ENCODE peak calls at places on chromosome 12, in nine cellular contexts. One of them, this sample, is unnamed.

GRCh38 chr12:94979941-94980340 is 23.6 kb downstream of the NDUFA12 start:
- DNase-seq in foreskin fibroblast: no peak
- DNase-seq in GM12865: no peak
- DNase-seq in cardiac muscle cell: no peak
- DNase-seq in mucosa of descending colon: no peak
- DNase-seq in neural progenitor cell: no peak
- DNase-seq in RWPE1: no peak
- DNase-seq in epithelial cell of esophagus: no peak
- DNase-seq in nephron progenitor cell: no peak
- DNase-seq in this sample: no peak

GRCh38 chr12:132052191-132052932 is 91.8 kb downstream of the DDX51 start:
- DNase-seq in foreskin fibroblast: no peak
- DNase-seq in GM12865: no peak
- DNase-seq in cardiac muscle cell: no peak
- DNase-seq in mucosa of descending colon: no peak
- DNase-seq in neural progenitor cell: no peak
- DNase-seq in RWPE1: no peak
- DNase-seq in epithelial cell of esophagus: no peak
- DNase-seq in nephron progenitor cell: no peak
- DNase-seq in this sample: no peak

GRCh38 chr12:69287556-69287955 is 48.2 kb downstream of the CPSF6 start:
- DNase-seq in foreskin fibroblast: no peak
- DNase-seq in GM12865: no peak
- DNase-seq in cardiac muscle cell: no peak
- DNase-seq in mucosa of descending colon: no peak
- DNase-seq in neural progenitor cell: no peak
- DNase-seq in RWPE1: no peak
- DNase-seq in epithelial cell of esophagus: no peak
- DNase-seq in nephron progenitor cell: no peak
- DNase-seq in this sample: no peak

GRCh38 chr12:21940549-21940948 is 677 bp downstream of the ABCC9 start:
- DNase-seq in foreskin fibroblast: no peak
- DNase-seq in GM12865: no peak
- DNase-seq in cardiac muscle cell: peak
- DNase-seq in mucosa of descending colon: no peak
- DNase-seq in neural progenitor cell: no peak
- DNase-seq in RWPE1: no peak
- DNase-seq in epithelial cell of esophagus: no peak
- DNase-seq in nephron progenitor cell: no peak
- DNase-seq in this sample: no peak

GRCh38 chr12:76685246-76685678 is 78.7 kb upstream of the ZDHHC17 start:
- DNase-seq in foreskin fibroblast: no peak
- DNase-seq in GM12865: no peak
- DNase-seq in cardiac muscle cell: peak
- DNase-seq in mucosa of descending colon: peak
- DNase-seq in neural progenitor cell: peak
- DNase-seq in RWPE1: no peak
- DNase-seq in epithelial cell of esophagus: no peak
- DNase-seq in nephron progenitor cell: peak
- DNase-seq in this sample: no peak

GRCh38 chr12:127257366-127257935 is 1009.5 kb upstream of the TMEM132C start:
- DNase-seq in foreskin fibroblast: peak
- DNase-seq in GM12865: no peak
- DNase-seq in cardiac muscle cell: no peak
- DNase-seq in mucosa of descending colon: no peak
- DNase-seq in neural progenitor cell: no peak
- DNase-seq in RWPE1: no peak
- DNase-seq in epithelial cell of esophagus: peak
- DNase-seq in nephron progenitor cell: no peak
- DNase-seq in this sample: no peak

GRCh38 chr12:22100952-22101748 is 55.1 kb downstream of the CMAS start:
- DNase-seq in foreskin fibroblast: peak
- DNase-seq in GM12865: peak
- DNase-seq in cardiac muscle cell: peak
- DNase-seq in mucosa of descending colon: peak
- DNase-seq in neural progenitor cell: peak
- DNase-seq in RWPE1: no peak
- DNase-seq in epithelial cell of esophagus: peak
- DNase-seq in nephron progenitor cell: peak
- DNase-seq in this sample: peak

GRCh38 chr12:16300222-16300621 is 22.7 kb upstream of the SLC15A5 start:
- DNase-seq in foreskin fibroblast: no peak
- DNase-seq in GM12865: no peak
- DNase-seq in cardiac muscle cell: no peak
- DNase-seq in mucosa of descending colon: no peak
- DNase-seq in neural progenitor cell: no peak
- DNase-seq in RWPE1: no peak
- DNase-seq in epithelial cell of esophagus: peak
- DNase-seq in nephron progenitor cell: no peak
- DNase-seq in this sample: no peak

GRCh38 chr12:113071427-113072112 is 15.0 kb downstream of the DTX1 start:
- DNase-seq in foreskin fibroblast: no peak
- DNase-seq in GM12865: no peak
- DNase-seq in cardiac muscle cell: no peak
- DNase-seq in mucosa of descending colon: no peak
- DNase-seq in neural progenitor cell: peak
- DNase-seq in RWPE1: no peak
- DNase-seq in epithelial cell of esophagus: no peak
- DNase-seq in nephron progenitor cell: no peak
- DNase-seq in this sample: no peak

GRCh38 chr12:111418594-111418880 is 12.8 kb downstream of the SH2B3 start:
- DNase-seq in foreskin fibroblast: no peak
- DNase-seq in GM12865: no peak
- DNase-seq in cardiac muscle cell: no peak
- DNase-seq in mucosa of descending colon: no peak
- DNase-seq in neural progenitor cell: no peak
- DNase-seq in RWPE1: no peak
- DNase-seq in epithelial cell of esophagus: no peak
- DNase-seq in nephron progenitor cell: no peak
- DNase-seq in this sample: no peak
- TF ChIP-seq CTCF in foreskin fibroblast: no peak
- TF ChIP-seq CTCF in GM12865: no peak
- TF ChIP-seq CTCF in cardiac muscle cell: no peak
- TF ChIP-seq CTCF in mucosa of descending colon: no peak
- TF ChIP-seq CTCF in neural progenitor cell: no peak
- TF ChIP-seq CTCF in RWPE1: no peak
- TF ChIP-seq CTCF in epithelial cell of esophagus: no peak
- TF ChIP-seq CTCF in nephron progenitor cell: no peak
- TF ChIP-seq CTCF in this sample: no peak

DNA sequence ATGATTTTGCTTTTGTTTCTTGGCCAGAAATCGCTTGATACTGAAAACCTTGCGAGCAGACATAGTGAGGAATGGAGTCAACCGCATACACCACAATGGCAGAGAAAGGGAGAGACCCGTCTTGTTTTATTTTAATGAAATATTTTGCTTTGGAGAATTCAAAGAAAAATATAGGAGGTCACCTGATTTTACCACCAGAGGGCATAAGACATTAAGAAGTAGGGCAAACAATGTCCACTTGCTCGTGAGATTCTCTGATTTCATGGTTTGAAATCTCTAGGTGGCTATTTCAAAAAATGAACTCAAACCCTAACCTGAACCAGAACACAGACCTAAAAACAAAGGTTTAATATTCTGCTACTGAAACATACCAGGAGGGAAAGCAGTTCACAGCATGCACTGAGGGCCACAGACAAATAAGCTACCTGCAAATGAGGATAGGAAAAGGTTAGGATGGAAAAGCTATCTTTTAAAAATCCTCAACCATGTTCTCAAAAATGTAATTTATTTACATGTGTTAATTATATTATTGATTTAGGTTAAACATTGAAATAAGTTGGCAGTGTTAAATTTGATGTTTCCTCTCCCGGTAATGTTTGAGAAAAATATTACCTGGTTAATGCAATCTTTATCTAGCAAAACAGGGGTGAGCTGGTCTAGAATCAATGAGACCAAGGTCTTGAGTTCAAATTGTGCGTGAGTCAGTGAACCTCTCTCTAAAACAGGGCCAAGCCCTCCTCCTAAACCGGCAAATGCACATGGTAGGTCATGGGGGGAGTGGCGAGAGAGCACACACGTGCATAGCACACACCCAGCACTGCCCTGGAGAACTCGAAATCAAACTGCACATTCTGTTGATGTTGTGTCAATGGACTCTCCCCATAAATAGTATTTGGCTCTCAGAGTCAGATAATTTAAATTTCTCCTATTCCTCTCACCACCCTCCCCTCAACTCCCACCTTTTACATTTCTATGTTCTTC is 12.5 kb downstream of the IFNG-AS1 start:
- DNase-seq in foreskin fibroblast: no peak
- DNase-seq in GM12865: peak
- DNase-seq in cardiac muscle cell: peak
- DNase-seq in mucosa of descending colon: no peak
- DNase-seq in neural progenitor cell: peak
- DNase-seq in RWPE1: no peak
- DNase-seq in epithelial cell of esophagus: peak
- DNase-seq in nephron progenitor cell: no peak
- DNase-seq in this sample: no peak
- TF ChIP-seq CTCF in foreskin fibroblast: peak
- TF ChIP-seq CTCF in GM12865: peak
- TF ChIP-seq CTCF in cardiac muscle cell: peak
- TF ChIP-seq CTCF in mucosa of descending colon: no peak
- TF ChIP-seq CTCF in neural progenitor cell: peak
- TF ChIP-seq CTCF in RWPE1: peak
- TF ChIP-seq CTCF in epithelial cell of esophagus: peak
- TF ChIP-seq CTCF in nephron progenitor cell: peak
- TF ChIP-seq CTCF in this sample: no peak

GRCh38 chr12:72063073-72063472 is 124.4 kb downstream of the TPH2 start:
- DNase-seq in foreskin fibroblast: no peak
- DNase-seq in GM12865: no peak
- DNase-seq in cardiac muscle cell: no peak
- DNase-seq in mucosa of descending colon: no peak
- DNase-seq in neural progenitor cell: no peak
- DNase-seq in RWPE1: no peak
- DNase-seq in epithelial cell of esophagus: no peak
- DNase-seq in nephron progenitor cell: no peak
- DNase-seq in this sample: no peak
- TF ChIP-seq CTCF in foreskin fibroblast: no peak
- TF ChIP-seq CTCF in GM12865: no peak
- TF ChIP-seq CTCF in cardiac muscle cell: no peak
- TF ChIP-seq CTCF in mucosa of descending colon: no peak
- TF ChIP-seq CTCF in neural progenitor cell: no peak
- TF ChIP-seq CTCF in RWPE1: no peak
- TF ChIP-seq CTCF in epithelial cell of esophagus: no peak
- TF ChIP-seq CTCF in nephron progenitor cell: no peak
- TF ChIP-seq CTCF in this sample: no peak

GRCh38 chr12:58931518-58931917 is 11.2 kb upstream of the LRIG3 start:
- DNase-seq in foreskin fibroblast: no peak
- DNase-seq in GM12865: no peak
- DNase-seq in cardiac muscle cell: no peak
- DNase-seq in mucosa of descending colon: no peak
- DNase-seq in neural progenitor cell: no peak
- DNase-seq in RWPE1: no peak
- DNase-seq in epithelial cell of esophagus: no peak
- DNase-seq in nephron progenitor cell: no peak
- DNase-seq in this sample: no peak
- TF ChIP-seq CTCF in foreskin fibroblast: no peak
- TF ChIP-seq CTCF in GM12865: peak
- TF ChIP-seq CTCF in cardiac muscle cell: no peak
- TF ChIP-seq CTCF in mucosa of descending colon: no peak
- TF ChIP-seq CTCF in neural progenitor cell: peak
- TF ChIP-seq CTCF in RWPE1: no peak
- TF ChIP-seq CTCF in epithelial cell of esophagus: peak
- TF ChIP-seq CTCF in nephron progenitor cell: no peak
- TF ChIP-seq CTCF in this sample: no peak